ENCODE peak calls at places on chromosomes 4 and X, in nine cellular contexts. One of them, this sample, is unnamed.

GRCh38 chr4:148261861-148262260 is 180.4 kb downstream of the NR3C2 start:
- DNase-seq in NCI-H524: no peak
- DNase-seq in anterior cingulate cortex: no peak
- DNase-seq in NCI-H2029 treated with DMSO at 0.1 percent for 48 hours: no peak
- DNase-seq in fibroblast of the conjunctiva: no peak
- DNase-seq in adipocyte: peak
- DNase-seq in RKO: no peak
- DNase-seq in pancreas: no peak
- DNase-seq in NCI-H748 treated with DMSO at 0.1 percent for 48 hours: no peak
- DNase-seq in this sample: no peak

GRCh38 chrX:31993635-31994034 is 921.8 kb upstream of the FTHL17 start:
- DNase-seq in NCI-H524: no peak
- DNase-seq in anterior cingulate cortex: no peak
- DNase-seq in NCI-H2029 treated with DMSO at 0.1 percent for 48 hours: no peak
- DNase-seq in fibroblast of the conjunctiva: no peak
- DNase-seq in adipocyte: no peak
- DNase-seq in RKO: no peak
- DNase-seq in pancreas: no peak
- DNase-seq in NCI-H748 treated with DMSO at 0.1 percent for 48 hours: peak
- DNase-seq in this sample: no peak

GRCh38 chrX:24860140-24860539 is 155.6 kb downstream of the ARX start:
- DNase-seq in NCI-H524: no peak
- DNase-seq in anterior cingulate cortex: no peak
- DNase-seq in NCI-H2029 treated with DMSO at 0.1 percent for 48 hours: no peak
- DNase-seq in fibroblast of the conjunctiva: no peak
- DNase-seq in adipocyte: no peak
- DNase-seq in RKO: no peak
- DNase-seq in pancreas: no peak
- DNase-seq in NCI-H748 treated with DMSO at 0.1 percent for 48 hours: no peak
- DNase-seq in this sample: no peak

GRCh38 chr4:89161841-89162240 is 50.5 kb downstream of the TIGD2 start:
- DNase-seq in NCI-H524: no peak
- DNase-seq in anterior cingulate cortex: no peak
- DNase-seq in NCI-H2029 treated with DMSO at 0.1 percent for 48 hours: no peak
- DNase-seq in fibroblast of the conjunctiva: no peak
- DNase-seq in adipocyte: peak
- DNase-seq in RKO: no peak
- DNase-seq in pancreas: no peak
- DNase-seq in NCI-H748 treated with DMSO at 0.1 percent for 48 hours: no peak
- DNase-seq in this sample: no peak

GRCh38 chrX:2710041-2710471 is 19.0 kb downstream of the CD99 start:
- DNase-seq in NCI-H524: no peak
- DNase-seq in anterior cingulate cortex: no peak
- DNase-seq in NCI-H2029 treated with DMSO at 0.1 percent for 48 hours: no peak
- DNase-seq in fibroblast of the conjunctiva: peak
- DNase-seq in adipocyte: peak
- DNase-seq in RKO: peak
- DNase-seq in pancreas: no peak
- DNase-seq in NCI-H748 treated with DMSO at 0.1 percent for 48 hours: no peak
- DNase-seq in this sample: peak

GRCh38 chrX:41889317-41890025 is 33.9 kb downstream of the CASK start:
- DNase-seq in NCI-H524: no peak
- DNase-seq in anterior cingulate cortex: no peak
- DNase-seq in NCI-H2029 treated with DMSO at 0.1 percent for 48 hours: no peak
- DNase-seq in fibroblast of the conjunctiva: no peak
- DNase-seq in adipocyte: peak
- DNase-seq in RKO: no peak
- DNase-seq in pancreas: no peak
- DNase-seq in NCI-H748 treated with DMSO at 0.1 percent for 48 hours: no peak
- DNase-seq in this sample: no peak

GRCh38 chrX:153763989-153764755 is at the start of gene PLXNB3:
- DNase-seq in NCI-H524: peak
- DNase-seq in anterior cingulate cortex: no peak
- DNase-seq in NCI-H2029 treated with DMSO at 0.1 percent for 48 hours: peak
- DNase-seq in fibroblast of the conjunctiva: peak
- DNase-seq in adipocyte: peak
- DNase-seq in RKO: peak
- DNase-seq in pancreas: peak
- DNase-seq in NCI-H748 treated with DMSO at 0.1 percent for 48 hours: peak
- DNase-seq in this sample: peak

GRCh38 chrX:15356444-15356843 is 21.1 kb upstream of the PIGA start:
- DNase-seq in NCI-H524: no peak
- DNase-seq in anterior cingulate cortex: no peak
- DNase-seq in NCI-H2029 treated with DMSO at 0.1 percent for 48 hours: no peak
- DNase-seq in fibroblast of the conjunctiva: peak
- DNase-seq in adipocyte: peak
- DNase-seq in RKO: no peak
- DNase-seq in pancreas: no peak
- DNase-seq in NCI-H748 treated with DMSO at 0.1 percent for 48 hours: no peak
- DNase-seq in this sample: no peak

GRCh38 chrX:5957506-5957905 is 271.2 kb downstream of the NLGN4X start:
- DNase-seq in NCI-H524: no peak
- DNase-seq in anterior cingulate cortex: no peak
- DNase-seq in NCI-H2029 treated with DMSO at 0.1 percent for 48 hours: no peak
- DNase-seq in fibroblast of the conjunctiva: peak
- DNase-seq in adipocyte: no peak
- DNase-seq in RKO: no peak
- DNase-seq in pancreas: no peak
- DNase-seq in NCI-H748 treated with DMSO at 0.1 percent for 48 hours: no peak
- DNase-seq in this sample: no peak

GRCh38 chr4:10260777-10261176 is 144.2 kb upstream of the WDR1 start:
- DNase-seq in NCI-H524: no peak
- DNase-seq in anterior cingulate cortex: no peak
- DNase-seq in NCI-H2029 treated with DMSO at 0.1 percent for 48 hours: no peak
- DNase-seq in fibroblast of the conjunctiva: no peak
- DNase-seq in adipocyte: no peak
- DNase-seq in RKO: no peak
- DNase-seq in pancreas: no peak
- DNase-seq in NCI-H748 treated with DMSO at 0.1 percent for 48 hours: no peak
- DNase-seq in this sample: no peak

GRCh38 chr4:85807247-85807915 is 332.4 kb downstream of the ARHGAP24 start:
- DNase-seq in NCI-H524: no peak
- DNase-seq in anterior cingulate cortex: no peak
- DNase-seq in NCI-H2029 treated with DMSO at 0.1 percent for 48 hours: no peak
- DNase-seq in fibroblast of the conjunctiva: peak
- DNase-seq in adipocyte: peak
- DNase-seq in RKO: no peak
- DNase-seq in pancreas: no peak
- DNase-seq in NCI-H748 treated with DMSO at 0.1 percent for 48 hours: no peak
- DNase-seq in this sample: no peak

GRCh38 chr4:48642421-48643144 is 137.5 kb downstream of the FRYL start:
- DNase-seq in NCI-H524: no peak
- DNase-seq in anterior cingulate cortex: no peak
- DNase-seq in NCI-H2029 treated with DMSO at 0.1 percent for 48 hours: no peak
- DNase-seq in fibroblast of the conjunctiva: no peak
- DNase-seq in adipocyte: peak
- DNase-seq in RKO: no peak
- DNase-seq in pancreas: no peak
- DNase-seq in NCI-H748 treated with DMSO at 0.1 percent for 48 hours: no peak
- DNase-seq in this sample: no peak

GRCh38 chr4:20266215-20267082 is 14.7 kb downstream of the SLIT2 start:
- DNase-seq in NCI-H524: no peak
- DNase-seq in anterior cingulate cortex: no peak
- DNase-seq in NCI-H2029 treated with DMSO at 0.1 percent for 48 hours: no peak
- DNase-seq in fibroblast of the conjunctiva: no peak
- DNase-seq in adipocyte: peak
- DNase-seq in RKO: no peak
- DNase-seq in pancreas: no peak
- DNase-seq in NCI-H748 treated with DMSO at 0.1 percent for 48 hours: no peak
- DNase-seq in this sample: no peak

GRCh38 chr4:3827616-3828492 is 61.7 kb downstream of the ADRA2C start:
- DNase-seq in NCI-H524: no peak
- DNase-seq in anterior cingulate cortex: no peak
- DNase-seq in NCI-H2029 treated with DMSO at 0.1 percent for 48 hours: peak
- DNase-seq in fibroblast of the conjunctiva: peak
- DNase-seq in adipocyte: peak
- DNase-seq in RKO: no peak
- DNase-seq in pancreas: peak
- DNase-seq in NCI-H748 treated with DMSO at 0.1 percent for 48 hours: no peak
- DNase-seq in this sample: peak

GRCh38 chrX:144717682-144718081 is 529.6 kb upstream of the SPANXN1 start:
- DNase-seq in NCI-H524: no peak
- DNase-seq in anterior cingulate cortex: no peak
- DNase-seq in NCI-H2029 treated with DMSO at 0.1 percent for 48 hours: no peak
- DNase-seq in fibroblast of the conjunctiva: no peak
- DNase-seq in adipocyte: no peak
- DNase-seq in RKO: no peak
- DNase-seq in pancreas: no peak
- DNase-seq in NCI-H748 treated with DMSO at 0.1 percent for 48 hours: no peak
- DNase-seq in this sample: no peak

GRCh38 chr4:127788517-127788916 is 6.4 kb downstream of the HSPA4L start:
- DNase-seq in NCI-H524: no peak
- DNase-seq in anterior cingulate cortex: no peak
- DNase-seq in NCI-H2029 treated with DMSO at 0.1 percent for 48 hours: no peak
- DNase-seq in fibroblast of the conjunctiva: no peak
- DNase-seq in adipocyte: peak
- DNase-seq in RKO: peak
- DNase-seq in pancreas: no peak
- DNase-seq in NCI-H748 treated with DMSO at 0.1 percent for 48 hours: no peak
- DNase-seq in this sample: no peak

GRCh38 chr4:128521634-128522253 is 234.1 kb upstream of the PGRMC2 start:
- DNase-seq in NCI-H524: no peak
- DNase-seq in anterior cingulate cortex: no peak
- DNase-seq in NCI-H2029 treated with DMSO at 0.1 percent for 48 hours: no peak
- DNase-seq in fibroblast of the conjunctiva: no peak
- DNase-seq in adipocyte: no peak
- DNase-seq in RKO: no peak
- DNase-seq in pancreas: no peak
- DNase-seq in NCI-H748 treated with DMSO at 0.1 percent for 48 hours: no peak
- DNase-seq in this sample: no peak

GRCh38 chrX:121836000-121836399 is 788.6 kb downstream of the GLUD2 start:
- DNase-seq in NCI-H524: no peak
- DNase-seq in anterior cingulate cortex: no peak
- DNase-seq in NCI-H2029 treated with DMSO at 0.1 percent for 48 hours: no peak
- DNase-seq in fibroblast of the conjunctiva: no peak
- DNase-seq in adipocyte: no peak
- DNase-seq in RKO: no peak
- DNase-seq in pancreas: no peak
- DNase-seq in NCI-H748 treated with DMSO at 0.1 percent for 48 hours: no peak
- DNase-seq in this sample: no peak

GRCh38 chr4:138919094-138919936 is 96.3 kb upstream of the NOCT start:
- DNase-seq in NCI-H524: peak
- DNase-seq in anterior cingulate cortex: peak
- DNase-seq in NCI-H2029 treated with DMSO at 0.1 percent for 48 hours: peak
- DNase-seq in fibroblast of the conjunctiva: peak
- DNase-seq in adipocyte: no peak
- DNase-seq in RKO: peak
- DNase-seq in pancreas: peak
- DNase-seq in NCI-H748 treated with DMSO at 0.1 percent for 48 hours: peak
- DNase-seq in this sample: peak

GRCh38 chr4:8849266-8850073 is 22.2 kb downstream of the HMX1 start:
- DNase-seq in NCI-H524: no peak
- DNase-seq in anterior cingulate cortex: no peak
- DNase-seq in NCI-H2029 treated with DMSO at 0.1 percent for 48 hours: no peak
- DNase-seq in fibroblast of the conjunctiva: no peak
- DNase-seq in adipocyte: no peak
- DNase-seq in RKO: no peak
- DNase-seq in pancreas: no peak
- DNase-seq in NCI-H748 treated with DMSO at 0.1 percent for 48 hours: no peak
- DNase-seq in this sample: peak

GRCh38 chrX:139738581-139738980 is 30.6 kb upstream of the MCF2 start:
- DNase-seq in NCI-H524: no peak
- DNase-seq in anterior cingulate cortex: no peak
- DNase-seq in NCI-H2029 treated with DMSO at 0.1 percent for 48 hours: peak
- DNase-seq in fibroblast of the conjunctiva: no peak
- DNase-seq in adipocyte: no peak
- DNase-seq in RKO: no peak
- DNase-seq in pancreas: no peak
- DNase-seq in NCI-H748 treated with DMSO at 0.1 percent for 48 hours: no peak
- DNase-seq in this sample: no peak

GRCh38 chr4:133555671-133556070 is 406.6 kb downstream of the PCDH10 start:
- DNase-seq in NCI-H524: no peak
- DNase-seq in anterior cingulate cortex: no peak
- DNase-seq in NCI-H2029 treated with DMSO at 0.1 percent for 48 hours: no peak
- DNase-seq in fibroblast of the conjunctiva: no peak
- DNase-seq in adipocyte: no peak
- DNase-seq in RKO: no peak
- DNase-seq in pancreas: no peak
- DNase-seq in NCI-H748 treated with DMSO at 0.1 percent for 48 hours: no peak
- DNase-seq in this sample: no peak

GRCh38 chr4:115529126-115529525 is 415.7 kb upstream of the NDST4 start:
- DNase-seq in NCI-H524: no peak
- DNase-seq in anterior cingulate cortex: no peak
- DNase-seq in NCI-H2029 treated with DMSO at 0.1 percent for 48 hours: no peak
- DNase-seq in fibroblast of the conjunctiva: no peak
- DNase-seq in adipocyte: no peak
- DNase-seq in RKO: no peak
- DNase-seq in pancreas: no peak
- DNase-seq in NCI-H748 treated with DMSO at 0.1 percent for 48 hours: no peak
- DNase-seq in this sample: no peak

GRCh38 chr4:52894408-52894807 is 32.3 kb downstream of the RASL11B start:
- DNase-seq in NCI-H524: no peak
- DNase-seq in anterior cingulate cortex: no peak
- DNase-seq in NCI-H2029 treated with DMSO at 0.1 percent for 48 hours: no peak
- DNase-seq in fibroblast of the conjunctiva: peak
- DNase-seq in adipocyte: peak
- DNase-seq in RKO: no peak
- DNase-seq in pancreas: no peak
- DNase-seq in NCI-H748 treated with DMSO at 0.1 percent for 48 hours: no peak
- DNase-seq in this sample: no peak

GRCh38 chr4:106273831-106274230 is 42.2 kb downstream of the TBCK start:
- DNase-seq in NCI-H524: no peak
- DNase-seq in anterior cingulate cortex: no peak
- DNase-seq in NCI-H2029 treated with DMSO at 0.1 percent for 48 hours: no peak
- DNase-seq in fibroblast of the conjunctiva: no peak
- DNase-seq in adipocyte: peak
- DNase-seq in RKO: no peak
- DNase-seq in pancreas: no peak
- DNase-seq in NCI-H748 treated with DMSO at 0.1 percent for 48 hours: no peak
- DNase-seq in this sample: no peak

GRCh38 chr4:152970102-152970820 is 34.1 kb downstream of the FHDC1 start:
- DNase-seq in NCI-H524: no peak
- DNase-seq in anterior cingulate cortex: no peak
- DNase-seq in NCI-H2029 treated with DMSO at 0.1 percent for 48 hours: no peak
- DNase-seq in fibroblast of the conjunctiva: peak
- DNase-seq in adipocyte: peak
- DNase-seq in RKO: no peak
- DNase-seq in pancreas: no peak
- DNase-seq in NCI-H748 treated with DMSO at 0.1 percent for 48 hours: no peak
- DNase-seq in this sample: no peak

GRCh38 chrX:42524374-42524773 is 253.6 kb downstream of the PPP1R2C start:
- DNase-seq in NCI-H524: no peak
- DNase-seq in anterior cingulate cortex: no peak
- DNase-seq in NCI-H2029 treated with DMSO at 0.1 percent for 48 hours: no peak
- DNase-seq in fibroblast of the conjunctiva: no peak
- DNase-seq in adipocyte: peak
- DNase-seq in RKO: no peak
- DNase-seq in pancreas: no peak
- DNase-seq in NCI-H748 treated with DMSO at 0.1 percent for 48 hours: no peak
- DNase-seq in this sample: no peak

GRCh38 chr4:3389186-3389878 is 52.4 kb upstream of the HGFAC start:
- DNase-seq in NCI-H524: no peak
- DNase-seq in anterior cingulate cortex: no peak
- DNase-seq in NCI-H2029 treated with DMSO at 0.1 percent for 48 hours: no peak
- DNase-seq in fibroblast of the conjunctiva: no peak
- DNase-seq in adipocyte: no peak
- DNase-seq in RKO: no peak
- DNase-seq in pancreas: no peak
- DNase-seq in NCI-H748 treated with DMSO at 0.1 percent for 48 hours: no peak
- DNase-seq in this sample: no peak

GRCh38 chrX:43269201-43269600 is 386.9 kb upstream of the MAOA start:
- DNase-seq in NCI-H524: no peak
- DNase-seq in anterior cingulate cortex: no peak
- DNase-seq in NCI-H2029 treated with DMSO at 0.1 percent for 48 hours: no peak
- DNase-seq in fibroblast of the conjunctiva: no peak
- DNase-seq in adipocyte: no peak
- DNase-seq in RKO: peak
- DNase-seq in pancreas: no peak
- DNase-seq in NCI-H748 treated with DMSO at 0.1 percent for 48 hours: no peak
- DNase-seq in this sample: no peak

GRCh38 chrX:24760601-24761000 is 66.9 kb downstream of the POLA1 start:
- DNase-seq in NCI-H524: no peak
- DNase-seq in anterior cingulate cortex: no peak
- DNase-seq in NCI-H2029 treated with DMSO at 0.1 percent for 48 hours: no peak
- DNase-seq in fibroblast of the conjunctiva: no peak
- DNase-seq in adipocyte: peak
- DNase-seq in RKO: no peak
- DNase-seq in pancreas: no peak
- DNase-seq in NCI-H748 treated with DMSO at 0.1 percent for 48 hours: no peak
- DNase-seq in this sample: no peak

GRCh38 chr4:115687356-115687755 is 573.9 kb upstream of the NDST4 start:
- DNase-seq in NCI-H524: no peak
- DNase-seq in anterior cingulate cortex: no peak
- DNase-seq in NCI-H2029 treated with DMSO at 0.1 percent for 48 hours: no peak
- DNase-seq in fibroblast of the conjunctiva: no peak
- DNase-seq in adipocyte: no peak
- DNase-seq in RKO: no peak
- DNase-seq in pancreas: no peak
- DNase-seq in NCI-H748 treated with DMSO at 0.1 percent for 48 hours: no peak
- DNase-seq in this sample: no peak